ENCODE peak calls at places on chromosomes 16 and 17, in four cellular contexts. G is fibroblast of lung; L is naive thymus-derived CD4-positive, alpha-beta T cell; K is AG09309. W is an unnamed sample.

GRCh38 chr16:22296225-22297113 is 740 bp upstream of the POLR3E start:
- DNase-seq in L (no peak), G (peak), K (no peak), W (peak)

GRCh38 chr17:51152766-51153209 is 571 bp upstream of the NME1 start:
- DNase-seq in G (peak), K (no peak), L (no peak), W (no peak)

GRCh38 chr17:51739245-51739886 is 419.1 kb downstream of the CA10 start:
- DNase-seq in K (no peak), G (no peak), L (no peak), W (no peak)

GRCh38 chr17:32894245-32894644 is 17.3 kb upstream of the MYO1D start:
- DNase-seq in K (no peak), G (no peak), L (no peak), W (no peak)

GRCh38 chr16:14179116-14179515 is 108.0 kb downstream of the MRTFB start:
- DNase-seq in K (no peak), G (no peak), L (no peak), W (no peak)

GRCh38 chr17:59777033-59777432 is 69.6 kb downstream of the VMP1 start:
- DNase-seq in G (no peak), K (no peak), L (no peak), W (no peak)

GRCh38 chr16:17372383-17372782 is 98.4 kb downstream of the XYLT1 start:
- DNase-seq in K (no peak), G (peak), L (no peak), W (peak)

GRCh38 chr17:13869301-13869700 is 200.0 kb upstream of the COX10 start:
- DNase-seq in G (peak), L (no peak), K (no peak), W (no peak)

GRCh38 chr17:73359987-73360410 is 48.2 kb upstream of the CDC42EP4 start:
- DNase-seq in G (no peak), K (no peak), L (no peak), W (no peak)

GRCh38 chr16:87369796-87370719 is 13.5 kb downstream of the FBXO31 start:
- DNase-seq in L (no peak), G (no peak), K (no peak), W (no peak)

GRCh38 chr16:4944333-4945281 is 7.7 kb upstream of the PPL start:
- DNase-seq in L (no peak), G (peak), K (peak), W (peak)

GRCh38 chr17:77740481-77740880 is 218.0 kb upstream of the TNRC6C start:
- DNase-seq in G (no peak), L (no peak), K (no peak), W (no peak)

GRCh38 chr17:35947156-35947585 is 3.7 kb upstream of the LYZL6 start:
- DNase-seq in L (peak), G (peak), K (no peak), W (peak)

GRCh38 chr17:72618018-72618509 is 474.4 kb downstream of the SLC39A11 start:
- DNase-seq in L (no peak), G (no peak), K (no peak), W (no peak)

GRCh38 chr16:4976611-4977145 is 18.5 kb downstream of the SEC14L5 start:
- DNase-seq in G (no peak), K (no peak), L (no peak), W (no peak)

GRCh38 chr16:54426550-54426843 is 139.9 kb upstream of the IRX3 start:
- DNase-seq in L (no peak), G (no peak), K (no peak), W (no peak)

GRCh38 chr17:260031-260791 is 78.8 kb upstream of the DOC2B start:
- DNase-seq in L (peak), G (no peak), K (no peak), W (no peak)

GRCh38 chr17:44487170-44487569 is 16.0 kb downstream of the GPATCH8 start:
- DNase-seq in L (no peak), G (no peak), K (no peak), W (no peak)

GRCh38 chr16:66427451-66427860 is 361 bp downstream of the BEAN1 start:
- DNase-seq in L (no peak), G (no peak), K (no peak), W (no peak)
- H3K4me3 ChIP-seq in L (no peak), G (no peak), K (peak), W (peak)

DNA sequence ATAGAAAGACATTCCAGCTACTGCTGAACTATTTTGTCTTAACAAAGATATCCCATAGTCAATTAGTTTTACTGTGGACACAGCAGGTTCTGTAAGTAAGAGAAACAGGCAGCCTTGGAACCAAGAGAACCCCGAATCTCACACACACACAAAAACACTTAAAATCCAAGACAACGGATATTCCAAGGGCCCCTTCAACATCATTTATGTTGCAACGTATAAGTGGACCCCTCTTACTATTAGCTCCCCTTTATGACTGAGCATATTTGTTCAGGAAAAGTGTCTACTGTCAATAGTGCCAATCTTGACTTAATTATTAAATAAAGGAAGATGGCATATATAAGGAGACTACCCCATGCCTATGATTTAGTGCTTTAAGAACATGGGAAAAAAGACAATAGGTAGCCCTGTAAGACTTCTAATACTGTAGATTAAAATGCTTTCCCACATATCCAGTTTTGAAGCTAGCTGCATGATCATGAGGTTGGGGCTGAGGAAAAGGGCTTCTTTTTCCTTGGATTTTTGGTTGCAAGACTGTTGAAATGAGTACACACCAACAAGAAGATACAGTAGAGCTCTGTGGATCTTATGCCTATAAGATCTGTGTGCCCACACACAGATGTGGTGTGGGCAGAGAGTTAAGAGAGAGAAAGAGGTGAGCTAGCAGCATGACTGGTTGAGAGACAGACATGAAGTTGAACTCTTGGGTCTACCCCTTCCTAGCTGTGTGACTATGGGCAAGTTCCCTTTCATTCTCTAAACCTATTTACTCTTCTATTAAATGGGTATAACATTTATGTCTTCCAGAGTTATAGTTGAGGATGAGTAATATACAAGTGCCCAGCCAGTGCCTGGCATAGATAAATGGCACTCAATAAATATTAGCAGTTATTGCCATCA is 3.0 kb downstream of the MMD start:
- DNase-seq in G (no peak), L (no peak), K (no peak), W (no peak)
- H3K4me3 ChIP-seq in G (peak), L (no peak), K (no peak), W (no peak)

GRCh38 chr16:47309581-47310312 is 151.1 kb downstream of the ITFG1 start:
- DNase-seq in G (peak), L (no peak), K (no peak), W (no peak)

GRCh38 chr16:47308601-47309000 is 152.3 kb downstream of the ITFG1 start:
- DNase-seq in G (no peak), L (no peak), K (no peak), W (peak)

GRCh38 chr16:47316686-47317085 is 144.2 kb downstream of the ITFG1 start:
- DNase-seq in G (no peak), K (no peak), L (no peak), W (no peak)

GRCh38 chr16:47310792-47311211 is 150.1 kb downstream of the ITFG1 start:
- DNase-seq in L (no peak), K (no peak), G (no peak), W (no peak)

DNA sequence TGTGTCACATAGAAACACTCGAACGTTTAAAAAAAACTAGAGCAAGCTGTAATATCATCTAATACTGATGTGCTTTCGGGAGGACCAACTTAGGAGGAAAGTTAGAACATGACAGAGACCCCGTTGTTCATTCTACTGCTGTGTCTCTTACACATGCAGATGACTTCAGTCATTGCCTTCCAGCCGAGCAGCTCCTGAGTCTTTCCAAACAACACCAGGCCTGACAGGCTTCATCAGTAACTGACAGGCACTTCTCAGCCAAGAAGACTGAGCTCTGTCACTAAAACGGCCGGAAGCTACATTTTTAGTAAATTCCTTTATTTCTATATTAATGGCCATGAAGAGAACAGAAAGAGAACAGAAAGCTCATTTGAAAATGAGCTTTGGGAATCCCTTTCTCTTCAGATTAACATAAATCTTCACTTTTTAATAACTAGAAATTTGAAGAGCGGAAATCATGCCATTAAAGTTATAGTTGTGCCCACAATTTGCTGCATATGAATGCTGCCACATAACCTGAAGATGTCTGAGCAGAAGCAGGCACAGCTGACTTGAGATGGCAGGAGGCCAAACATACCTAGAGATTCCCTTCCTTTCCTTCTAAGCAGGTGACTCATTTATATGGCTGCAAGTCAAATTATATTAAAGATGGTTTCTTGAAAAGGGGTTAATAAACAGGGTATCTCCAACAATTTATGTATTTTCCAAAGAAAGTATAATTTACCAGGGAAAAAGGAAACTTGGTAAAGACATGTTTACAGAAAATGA is 148.9 kb downstream of the ITFG1 start:
- DNase-seq in G (no peak), L (no peak), K (no peak), W (peak)
- H3K4me3 ChIP-seq in G (no peak), L (no peak), K (no peak), W (no peak)

GRCh38 chr16:58503166-58503862 is 3.4 kb downstream of the NDRG4 start:
- DNase-seq in G (no peak), L (no peak), K (no peak), W (no peak)

GRCh38 chr16:58500329-58501241 is 642 bp downstream of the NDRG4 start:
- DNase-seq in G (no peak), K (no peak), L (no peak), W (no peak)

GRCh38 chr16:58502217-58502921 is 2.4 kb downstream of the NDRG4 start:
- DNase-seq in K (no peak), G (no peak), L (no peak), W (no peak)

GRCh38 chr16:58499615-58500328 is at the start of gene NDRG4:
- DNase-seq in G (peak), L (no peak), K (peak), W (peak)

DNA sequence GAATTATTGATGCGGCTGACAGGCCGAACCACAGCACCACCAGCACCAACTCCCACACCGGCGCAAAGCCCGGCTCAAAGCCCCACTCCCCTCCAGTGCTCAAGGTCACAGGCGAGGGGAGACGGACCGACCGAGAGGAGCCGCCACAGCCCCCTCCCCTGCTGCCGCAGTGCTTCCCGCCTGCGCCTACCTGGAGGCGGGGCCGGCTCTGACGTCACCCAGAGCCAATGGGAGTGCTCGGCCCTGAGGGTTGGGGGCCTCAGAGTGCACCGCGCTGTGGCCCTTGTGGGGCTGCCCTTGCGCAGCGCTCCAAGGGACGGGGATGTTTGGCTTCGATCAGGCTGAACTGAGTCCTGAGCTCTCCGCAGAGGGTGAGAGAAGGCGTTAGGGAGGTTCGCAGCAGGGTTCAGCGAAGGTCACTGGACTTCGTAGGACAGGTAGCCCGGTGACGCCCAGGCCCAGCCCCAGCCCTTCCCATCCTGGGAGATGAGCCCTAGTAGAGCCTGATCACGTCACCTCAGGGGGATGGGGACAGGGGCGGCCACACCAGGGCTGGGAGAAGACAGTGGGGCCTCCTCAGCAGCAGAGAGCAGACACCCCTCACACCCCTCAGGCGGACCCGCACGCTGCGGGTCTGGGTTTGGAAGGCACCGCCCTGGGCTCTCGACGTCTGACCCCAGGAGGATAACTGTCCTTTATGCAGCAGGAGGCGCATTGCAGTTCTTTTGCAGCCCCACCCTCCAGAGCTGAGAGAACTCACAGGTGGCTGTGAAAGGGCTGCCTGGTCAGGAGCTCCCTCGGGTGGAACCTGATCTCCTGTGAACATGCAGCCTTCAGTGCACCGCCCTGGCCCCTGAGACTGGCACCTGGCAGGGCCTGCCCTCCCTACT is 1.5 kb downstream of the NDRG4 start:
- DNase-seq in G (no peak), L (peak), K (no peak), W (no peak)
- H3K4me3 ChIP-seq in G (peak), L (peak), K (peak), W (peak)

DNA sequence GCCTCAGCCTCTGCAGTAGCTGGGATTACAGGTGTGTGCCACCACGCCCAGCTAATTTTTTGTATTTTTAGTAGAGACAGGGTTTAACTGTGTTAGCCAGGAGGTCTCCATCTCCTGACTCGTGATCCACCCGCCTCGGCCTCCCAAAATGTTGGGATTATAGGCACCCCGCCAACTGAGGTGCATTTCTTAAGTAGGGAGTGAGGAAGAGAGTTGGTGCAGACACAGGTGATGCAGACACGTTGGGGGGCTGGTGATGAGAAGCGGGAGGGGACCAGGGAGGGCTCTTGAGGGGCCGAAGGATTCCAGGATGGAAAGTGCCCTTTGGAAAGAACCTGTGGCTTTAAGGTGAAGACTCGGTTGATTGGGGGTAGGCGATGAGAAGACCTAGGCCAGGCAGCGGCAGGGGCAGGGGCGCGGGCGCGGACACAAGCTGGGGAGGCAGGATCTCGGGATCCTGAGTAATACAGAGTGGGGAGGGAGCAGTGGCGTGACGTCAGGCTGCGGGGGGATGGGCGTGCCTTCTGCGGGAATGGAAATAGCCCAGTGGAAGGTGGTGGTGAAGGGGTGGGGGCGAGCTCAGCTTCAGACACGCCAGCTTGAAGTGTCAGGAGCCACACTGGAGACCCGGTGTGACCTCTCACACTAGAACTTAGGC is 2.5 kb upstream of the ATP6V0C start:
- DNase-seq in K (no peak), G (peak), L (no peak), W (peak)
- H3K4me3 ChIP-seq in K (no peak), G (peak), L (no peak), W (no peak)

GRCh38 chr16:29662000-29662728 is 883 bp upstream of the SPN start:
- DNase-seq in L (no peak), G (no peak), K (no peak), W (no peak)
- H3K4me3 ChIP-seq in L (peak), G (no peak), K (no peak), W (no peak)

GRCh38 chr17:1645207-1646171 is at the start of gene SCARF1:
- DNase-seq in K (no peak), L (no peak), G (no peak), W (no peak)
- H3K4me3 ChIP-seq in K (no peak), L (no peak), G (no peak), W (no peak)

DNA sequence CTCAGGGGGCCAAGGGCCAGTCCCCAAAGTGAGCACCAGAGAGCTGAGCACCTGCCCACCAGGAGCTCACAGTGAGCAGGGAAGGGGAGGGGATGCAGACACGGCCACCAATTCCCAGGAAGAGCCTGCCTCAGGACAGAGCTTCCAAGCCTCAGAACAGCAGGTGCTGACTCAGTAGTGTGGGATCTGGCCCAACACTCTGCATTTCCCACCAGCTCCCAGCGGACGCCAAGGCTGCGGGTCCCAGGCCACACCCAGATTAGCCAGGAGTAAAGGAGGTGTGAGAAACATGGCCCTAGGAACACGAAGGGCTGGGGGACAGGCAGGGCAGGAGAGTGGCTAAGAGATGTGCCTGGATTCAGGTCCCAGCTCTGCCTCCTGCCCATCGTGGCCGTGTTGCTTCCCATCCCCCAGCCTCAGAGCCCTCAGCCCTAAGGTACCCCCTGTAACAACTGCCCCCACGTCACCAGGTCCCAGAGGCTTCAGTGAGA is 28.4 kb upstream of the EIF1 start:
- DNase-seq in K (no peak), G (no peak), L (no peak), W (peak)
- H3K4me3 ChIP-seq in K (no peak), G (no peak), L (no peak), W (no peak)

DNA sequence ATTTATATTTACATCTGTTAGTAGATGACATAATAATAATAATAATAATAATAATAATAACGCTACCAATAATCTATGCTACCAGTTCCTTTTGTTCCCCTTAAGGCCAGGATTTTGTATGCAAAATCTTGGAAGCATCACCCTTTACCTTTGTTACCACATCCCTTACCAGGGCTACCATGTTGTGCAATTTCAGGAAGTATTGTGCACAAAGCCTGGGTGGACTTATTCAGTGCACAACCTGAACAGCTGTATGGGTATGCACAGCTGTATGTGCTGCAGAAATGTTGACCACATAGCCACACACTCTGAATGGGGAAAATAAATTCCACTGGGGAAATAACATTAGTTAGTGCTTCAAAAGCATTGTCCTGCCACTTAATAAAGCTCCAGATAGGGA is 19.9 kb upstream of the CALB2 start:
- DNase-seq in L (no peak), K (no peak), G (no peak), W (no peak)
- H3K4me3 ChIP-seq in L (no peak), K (no peak), G (no peak), W (no peak)

GRCh38 chr16:85462405-85463227 is 150.5 kb upstream of the GSE1 start:
- DNase-seq in K (no peak), G (no peak), L (no peak), W (no peak)

GRCh38 chr16:85464342-85465305 is 148.5 kb upstream of the GSE1 start:
- DNase-seq in G (no peak), K (no peak), L (no peak), W (no peak)

GRCh38 chr16:85461814-85462404 is 151.2 kb upstream of the GSE1 start:
- DNase-seq in G (peak), L (no peak), K (no peak), W (peak)

GRCh38 chr16:85463228-85463611 is 149.9 kb upstream of the GSE1 start:
- DNase-seq in K (no peak), G (no peak), L (no peak), W (no peak)

GRCh38 chr16:85463672-85464071 is 149.4 kb upstream of the GSE1 start:
- DNase-seq in L (no peak), K (no peak), G (no peak), W (no peak)
- H3K4me3 ChIP-seq in L (no peak), K (no peak), G (no peak), W (no peak)

W was measured in fibroblast of the aortic adventitia.